ENCODE peak calls at places on chromosomes 5 and 9, in four cellular contexts. Q is uterus, T is neural progenitor cell, Y is stomach. J is an unnamed sample.

GRCh38 chr5:523658-524441 is 399 bp downstream of the SLC9A3 start:
- DNase-seq in Q (no peak), Y (no peak), T (peak; percentile 69), J (no peak)

GRCh38 chr5:108461628-108462367 is 79.9 kb upstream of the FBXL17 start:
- DNase-seq in Q (no peak), T (no peak), Y (no peak), J (no peak)

GRCh38 chr5:65612298-65612907 is 11.7 kb downstream of the TRIM23 start:
- DNase-seq in Y (no peak), T (no peak), Q (no peak), J (no peak)

GRCh38 chr5:73093943-73094342 is 26.4 kb upstream of the TMEM171 start:
- DNase-seq in T (no peak), Q (no peak), Y (no peak), J (no peak)

GRCh38 chr9:113477661-113478060 is 14.1 kb downstream of the RGS3 start:
- DNase-seq in Y (no peak), T (no peak), Q (no peak), J (no peak)

GRCh38 chr9:71001780-71002386 is 119.5 kb downstream of the TRPM3 start:
- DNase-seq in Q (no peak), Y (peak; percentile 49), T (peak; percentile 70), J (no peak)

GRCh38 chr9:76759726-76760125 is 4.5 kb upstream of the PCA3 start:
- DNase-seq in Q (no peak), T (no peak), Y (no peak), J (no peak)

GRCh38 chr5:56523779-56524178 is 290.6 kb upstream of the ANKRD55 start:
- DNase-seq in T (no peak), Q (peak; percentile 36), Y (no peak), J (no peak)

GRCh38 chr5:173229381-173229959 is 5.5 kb downstream of the NKX2-5 start:
- DNase-seq in Y (no peak), T (peak; percentile 30), Q (no peak), J (no peak)

GRCh38 chr9:121292801-121293241 is 24.9 kb downstream of the GSN start:
- DNase-seq in Q (no peak), T (no peak), Y (no peak), J (no peak)

GRCh38 chr5:177491429-177491945 is 5.9 kb downstream of the PDLIM7 start:
- DNase-seq in Y (no peak), Q (peak; percentile 52), T (peak; percentile 95), J (no peak)

GRCh38 chr9:32928145-32928763 is 73.2 kb downstream of the APTX start:
- DNase-seq in Q (no peak), T (no peak), Y (no peak), J (no peak)

GRCh38 chr9:72977670-72978069 is 24.8 kb upstream of the ALDH1A1 start:
- DNase-seq in T (no peak), Q (no peak), Y (no peak), J (no peak)

GRCh38 chr9:8115570-8115969 is 316.0 kb upstream of the DMAC1 start:
- DNase-seq in Q (no peak), T (no peak), Y (no peak), J (no peak)

GRCh38 chr9:137311171-137311970 is 9.3 kb upstream of the NRARP start:
- DNase-seq in T (peak; percentile 1), Y (peak; percentile 90), Q (no peak), J (peak; percentile 13)

GRCh38 chr5:152092580-152092979 is 167.9 kb upstream of the GLRA1 start:
- DNase-seq in Q (no peak), T (no peak), Y (no peak), J (no peak)

GRCh38 chr5:29811914-29812679 is 1381.4 kb upstream of the CDH6 start:
- DNase-seq in Q (no peak), T (peak; percentile 52), Y (no peak), J (no peak)

GRCh38 chr9:72041775-72042194 is 18.6 kb downstream of the C9orf57 start:
- DNase-seq in Y (no peak), T (no peak), Q (peak; percentile 66), J (peak; percentile 57)

GRCh38 chr5:153937661-153938060 is 101.0 kb downstream of the FAM114A2 start:
- DNase-seq in T (no peak), Y (no peak), Q (no peak), J (no peak)

GRCh38 chr5:96657068-96657467 is 5.1 kb upstream of the CAST start:
- DNase-seq in Q (peak; percentile 20), Y (no peak), T (no peak), J (no peak)

GRCh38 chr5:77518304-77518703 is 26.2 kb upstream of the WDR41 start:
- DNase-seq in Q (no peak), Y (no peak), T (peak; percentile 58), J (no peak)

GRCh38 chr5:10355071-10355889 is 1.8 kb downstream of the MARCHF6 start:
- DNase-seq in Y (no peak), T (no peak), Q (no peak), J (no peak)

GRCh38 chr5:119286516-119287488 is 69.0 kb upstream of the TNFAIP8 start:
- DNase-seq in T (no peak), Q (no peak), Y (no peak), J (no peak)
- H3K4me1 ChIP-seq in T (peaks cover 12% of the 10 kb centered on the region), Q (peaks cover 6% of the 10 kb centered on the region), Y (peaks cover 63% of the 10 kb centered on the region), J (peaks cover 60% of the 10 kb centered on the region)

GRCh38 chr5:119342414-119342813 is 13.4 kb upstream of the TNFAIP8 start:
- DNase-seq in Q (no peak), T (no peak), Y (no peak), J (no peak)
- H3K27ac ChIP-seq in Q (peak overlapping the region; percentile 22), T (no peak overlapping the region), Y (peak overlapping the region; percentile 75), J (no peak overlapping the region)

GRCh38 chr5:28065664-28066063 is 1027.3 kb upstream of the CDH9 start:
- DNase-seq in Y (no peak), Q (no peak), T (no peak), J (no peak)

DNA sequence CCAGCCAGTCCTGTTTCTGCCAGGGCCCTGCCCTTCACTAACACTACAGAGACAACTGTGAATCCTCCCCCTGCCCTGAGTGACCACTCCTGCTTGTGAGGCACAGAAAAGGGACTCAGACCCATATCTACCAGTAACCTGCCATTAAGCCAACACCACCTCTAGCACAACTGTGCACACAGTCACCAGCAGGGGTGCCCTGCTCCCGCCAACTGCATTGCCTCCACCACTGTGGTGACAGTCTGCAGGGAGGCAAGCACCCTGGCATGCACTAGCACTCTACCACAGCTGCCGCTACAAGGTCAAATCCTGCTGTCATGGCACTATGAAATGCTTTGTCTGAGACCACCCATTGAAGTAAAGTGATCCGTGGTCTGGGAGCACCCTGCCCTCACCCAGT is 1028.5 kb upstream of the CDH9 start:
- DNase-seq in Y (no peak), Q (no peak), T (no peak), J (no peak)
- TF ChIP-seq CTCF in Y (no peak), Q (no peak), T (no peak), J (no peak)

GRCh38 chr9:127828262-127829031 is 25.8 kb downstream of the FPGS start:
- DNase-seq in Q (peak; percentile 94), T (peak; percentile 96), Y (peak; percentile 80), J (peak; percentile 93)

GRCh38 chr9:127826253-127826913 is 23.7 kb downstream of the FPGS start:
- DNase-seq in Q (no peak), T (no peak), Y (no peak), J (no peak)

GRCh38 chr9:127822108-127822507 is 19.4 kb downstream of the FPGS start:
- DNase-seq in Q (no peak), Y (no peak), T (no peak), J (no peak)

GRCh38 chr9:127829205-127829935 is 25.1 kb downstream of the ENG start:
- DNase-seq in T (no peak), Q (no peak), Y (no peak), J (no peak)

DNA sequence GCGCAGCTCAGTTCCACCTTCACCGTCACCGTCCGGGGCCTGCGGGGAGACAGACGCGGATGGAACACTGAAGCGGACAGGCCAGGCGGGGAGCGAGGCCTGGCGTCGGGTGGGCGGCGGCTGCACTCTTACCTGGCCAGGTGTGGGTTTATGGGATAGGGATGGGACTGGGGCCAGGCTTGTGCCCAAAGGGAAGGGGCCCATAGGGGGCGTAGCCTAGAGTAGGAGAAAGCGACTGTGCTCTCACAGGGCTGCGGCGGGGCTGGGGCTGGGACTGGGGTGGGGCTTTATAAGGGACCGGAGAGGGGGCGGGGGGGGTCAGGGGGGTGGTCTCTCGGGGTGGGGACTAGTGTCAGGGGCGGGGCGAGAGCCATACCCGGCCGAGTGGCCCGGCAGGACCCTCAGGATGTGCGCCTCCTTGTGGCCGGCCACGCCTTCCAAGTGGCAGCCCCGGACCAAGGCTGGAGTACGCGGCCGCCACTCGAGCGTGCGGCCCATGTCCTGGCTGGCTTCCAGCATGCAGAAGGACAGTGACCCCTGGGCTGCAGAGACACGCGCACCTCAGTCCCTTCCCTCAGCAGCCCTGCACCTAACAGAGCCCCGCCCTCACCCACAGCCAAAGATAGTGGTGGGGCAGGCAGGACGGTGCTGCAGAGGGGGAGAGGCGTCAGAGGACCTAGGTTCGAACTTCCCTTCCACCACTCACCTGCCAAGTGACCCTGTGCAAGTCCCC is 22.8 kb downstream of the FPGS start:
- DNase-seq in Q (no peak), T (peak; percentile 92), Y (peak; percentile 64), J (peak; percentile 58)
- H3K4me1 ChIP-seq in Q (peaks cover 17% of the 10 kb centered on the region), T (peaks cover 4% of the 10 kb centered on the region), Y (peaks cover 23% of the 10 kb centered on the region), J (peaks cover 54% of the 10 kb centered on the region)

GRCh38 chr5:134538296-134538695 is 12.8 kb downstream of the JADE2 start:
- DNase-seq in Y (no peak), Q (no peak), T (no peak), J (no peak)

GRCh38 chr5:134534058-134534725 is 8.7 kb downstream of the JADE2 start:
- DNase-seq in Y (no peak), Q (no peak), T (no peak), J (no peak)

GRCh38 chr5:134537297-134537696 is 11.8 kb downstream of the JADE2 start:
- DNase-seq in Y (no peak), Q (no peak), T (no peak), J (no peak)

GRCh38 chr5:134534726-134535110 is 9.2 kb downstream of the JADE2 start:
- DNase-seq in Q (no peak), T (no peak), Y (no peak), J (no peak)

GRCh38 chr5:134536876-134537275 is 11.4 kb downstream of the JADE2 start:
- DNase-seq in T (no peak), Q (no peak), Y (no peak), J (no peak)
- H3K27ac ChIP-seq in T (no peak overlapping the region), Q (no peak overlapping the region), Y (no peak overlapping the region), J (no peak overlapping the region)

GRCh38 chr9:136205707-136205992 is 722 bp upstream of the LHX3 start:
- DNase-seq in T (no peak), Y (no peak), Q (no peak), J (no peak)

GRCh38 chr9:136209232-136209631 is 4.3 kb upstream of the LHX3 start:
- DNase-seq in Y (no peak), T (no peak), Q (no peak), J (no peak)

GRCh38 chr9:136206602-136207333 is 1.8 kb upstream of the LHX3 start:
- DNase-seq in Q (no peak), Y (no peak), T (no peak), J (no peak)

GRCh38 chr9:136208675-136209074 is 3.7 kb upstream of the LHX3 start:
- DNase-seq in T (no peak), Q (no peak), Y (no peak), J (no peak)

GRCh38 chr9:136207616-136208015 is 2.7 kb upstream of the LHX3 start:
- DNase-seq in Q (no peak), Y (no peak), T (no peak), J (no peak)
- TF ChIP-seq CTCF in Q (no peak), Y (no peak), T (no peak), J (no peak)

J was measured in left ventricle myocardium inferior.